ENCODE peak calls at places on chromosomes 4 and X, in four cellular contexts. A is A549, S is IMR-90, D is K562. W is an unnamed sample.

GRCh38 chr4:55609393-55609821 is 17.4 kb upstream of the PDCL2 start:
- DNase-seq in A (no peak), S (peak; percentile 2), D (no peak), W (no peak)

GRCh38 chr4:84503495-84504437 is 4.7 kb upstream of the NKX6-1 start:
- DNase-seq in A (peak; percentile 66), S (peak; percentile 66), D (peak; percentile 61), W (peak; percentile 46)

GRCh38 chrX:71095971-71096701 is 485 bp downstream of the FOXO4 start:
- DNase-seq in A (no peak), S (peak; percentile 30), D (peak; percentile 77), W (no peak)

GRCh38 chr4:1357356-1358248 is 10.6 kb downstream of the UVSSA start:
- DNase-seq in A (no peak), S (no peak), D (no peak), W (no peak)

GRCh38 chr4:99104153-99104552 is 15.6 kb upstream of the ADH5 start:
- DNase-seq in A (no peak), S (peak; percentile 36), D (no peak), W (no peak)

GRCh38 chrX:69493766-69494165 is 10.4 kb upstream of the NALF2 start:
- DNase-seq in A (no peak), S (no peak), D (no peak), W (no peak)

GRCh38 chr4:88130003-88130402 is 28.4 kb downstream of the ABCG2 start:
- DNase-seq in A (no peak), S (no peak), D (no peak), W (no peak)

GRCh38 chr4:118348886-118349285 is 3.9 kb downstream of the PRSS12 start:
- DNase-seq in A (no peak), S (no peak), D (no peak), W (no peak)

GRCh38 chr4:70158576-70158975 is 4.5 kb downstream of the PRR27 start:
- DNase-seq in A (no peak), S (no peak), D (no peak), W (no peak)

GRCh38 chr4:141675384-141675783 is 39.0 kb downstream of the IL15 start:
- DNase-seq in A (no peak), S (no peak), D (no peak), W (no peak)

GRCh38 chrX:45266456-45266855 is 65.8 kb upstream of the DIPK2B start:
- DNase-seq in A (no peak), S (no peak), D (no peak), W (no peak)
- TF ChIP-seq MAZ in A (no peak), S (no peak), D (no peak), W (no peak)

DNA sequence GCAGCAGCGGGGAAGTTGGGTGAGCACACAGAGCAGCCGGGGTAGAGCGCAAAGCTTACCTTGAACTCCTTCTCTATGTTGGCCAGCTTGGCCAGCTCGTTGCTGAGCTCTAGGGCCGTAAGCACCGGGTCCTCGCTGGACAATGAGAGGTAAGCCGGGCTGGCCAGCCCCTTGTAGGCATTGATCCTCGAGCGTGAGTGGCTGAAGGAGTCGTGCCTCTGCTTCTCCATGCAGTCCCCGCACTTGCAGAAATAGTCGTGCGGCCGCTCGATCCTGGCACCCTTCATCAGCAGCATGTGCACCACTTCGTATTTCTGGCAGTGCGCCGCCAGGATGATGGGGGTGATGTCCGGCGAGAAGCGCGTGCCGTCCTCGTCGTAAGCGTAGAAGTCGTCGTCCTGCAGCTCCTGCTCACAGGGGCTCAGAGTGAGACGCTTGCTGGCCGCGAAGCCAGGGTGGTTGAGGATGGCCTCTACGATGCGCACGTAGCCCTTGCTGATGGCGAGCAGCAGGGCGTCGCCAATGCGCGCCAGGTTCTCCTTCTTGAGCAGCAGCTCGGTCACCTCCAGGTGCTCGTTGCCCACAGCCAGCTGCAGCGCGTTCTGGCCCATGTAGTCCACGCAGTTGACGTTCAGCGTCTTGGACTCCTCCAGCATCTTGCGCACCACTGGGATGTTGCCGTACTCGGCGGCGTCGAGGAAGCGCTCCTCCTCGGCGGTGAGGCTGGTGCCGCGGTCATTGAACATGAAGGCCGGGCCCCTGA is 19.5 kb downstream of the TRPC3 start:
- DNase-seq in A (no peak), S (no peak), D (no peak), W (no peak)
- TF ChIP-seq MAZ in A (no peak), S (no peak), D (no peak), W (no peak)

GRCh38 chr4:151195801-151196200 is 81.2 kb upstream of the PRSS48 start:
- DNase-seq in A (peak; percentile 10), S (peak; percentile 71), D (no peak), W (no peak)
- TF ChIP-seq MAZ in A (no peak), S (no peak), D (no peak), W (no peak)

GRCh38 chr4:138234254-138234653 is 7.9 kb downstream of the SLC7A11 start:
- DNase-seq in A (no peak), S (no peak), D (no peak), W (no peak)

GRCh38 chr4:138226351-138226750 is 15.8 kb downstream of the SLC7A11 start:
- DNase-seq in A (no peak), S (no peak), D (no peak), W (no peak)

GRCh38 chr4:138233313-138233712 is 8.8 kb downstream of the SLC7A11 start:
- DNase-seq in A (no peak), S (no peak), D (no peak), W (no peak)

GRCh38 chr4:138232364-138232763 is 9.8 kb downstream of the SLC7A11 start:
- DNase-seq in A (no peak), S (no peak), D (no peak), W (no peak)

GRCh38 chr4:138230048-138230447 is 12.1 kb downstream of the SLC7A11 start:
- DNase-seq in A (no peak), S (no peak), D (no peak), W (no peak)
- TF ChIP-seq MAZ in A (no peak), S (no peak), D (no peak), W (no peak)

DNA sequence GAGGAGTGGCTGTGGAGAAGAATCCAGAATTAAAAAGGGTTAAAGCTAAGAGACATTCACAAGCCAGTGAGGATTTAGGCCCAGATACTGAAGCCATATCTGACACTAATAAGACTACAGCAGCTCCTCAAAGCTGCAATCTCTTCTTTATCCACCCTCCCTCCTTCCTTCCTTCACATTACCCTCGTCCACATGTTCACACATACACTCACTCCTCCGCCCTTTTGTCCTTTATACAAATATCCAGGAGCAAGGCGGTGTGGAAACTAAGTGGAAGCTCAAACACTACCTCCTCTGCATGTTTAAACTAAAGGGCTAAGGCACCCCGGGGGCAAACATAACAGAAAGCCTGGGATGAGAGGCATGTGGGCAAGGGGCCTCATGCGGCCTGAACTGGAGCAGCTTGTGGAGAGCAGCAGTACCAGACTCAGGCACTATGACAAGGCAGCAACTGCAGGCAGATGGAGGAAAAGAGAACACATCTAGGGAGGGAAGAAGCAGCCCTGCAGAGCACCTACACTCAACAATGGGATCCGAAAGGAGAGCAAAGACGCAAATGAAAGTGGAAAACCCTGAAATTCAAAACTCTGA is 9.4 kb downstream of the MAB21L2 start:
- DNase-seq in A (peak; percentile 15), S (no peak), D (no peak), W (peak; percentile 25)
- TF ChIP-seq MAZ in A (no peak), S (no peak), D (no peak), W (no peak)

DNA sequence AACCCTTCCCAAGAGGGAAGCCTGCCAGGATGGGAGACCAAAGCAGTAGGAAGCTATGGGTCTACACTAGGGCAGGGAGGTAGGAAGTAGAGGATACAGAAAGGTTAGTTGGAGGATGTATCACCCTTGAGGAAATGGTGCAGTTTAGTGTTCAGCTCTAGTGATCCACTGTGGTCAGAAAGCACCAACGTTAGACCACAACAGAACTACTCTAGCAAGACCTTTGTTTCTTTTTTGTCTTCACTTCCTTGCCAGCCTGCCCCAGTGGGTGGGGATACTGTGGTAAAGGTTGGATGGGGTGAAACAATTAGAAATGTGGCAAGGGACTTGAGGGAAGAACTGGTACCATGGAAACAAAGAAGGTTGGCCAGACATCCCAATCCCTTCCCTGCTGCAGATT is 83.3 kb downstream of the DDIT4L start:
- DNase-seq in A (no peak), S (no peak), D (no peak), W (no peak)
- TF ChIP-seq MAZ in A (no peak), S (no peak), D (no peak), W (no peak)